ENCODE peak calls at places on chromosomes 16 and 17, in seven cellular contexts. One of them, this sample, is unnamed.
A peak's percentile ranks its signal among the peaks of the same experiment; 100 is the strongest.

GRCh38 chr17:1830288-1830687 is 483 bp downstream of the RPA1 start:
- DNase-seq in RWPE1: peak; percentile 15
- DNase-seq in left cardiac atrium: no peak
- DNase-seq in occipital lobe: no peak
- DNase-seq in stimulated activated CD4-positive, alpha-beta T cell treated with anti-CD3 and anti-CD28 coated beads, Interleukin-1b, Interleukin-23, amount 100 ng/mL, for 48 hours: no peak
- DNase-seq in activated T-helper 1 cell treated with anti-CD3 and anti-CD28 coated beads, Interleukin-2, amount 50 U/mL, for 16 hours: no peak
- DNase-seq in RCC 7860: no peak
- DNase-seq in this sample: no peak

GRCh38 chr16:79751785-79752184 is 151.2 kb upstream of the MAF start:
- DNase-seq in activated T-helper 1 cell treated with anti-CD3 and anti-CD28 coated beads, Interleukin-2, amount 50 U/mL, for 16 hours: no peak
- DNase-seq in RCC 7860: no peak
- DNase-seq in left cardiac atrium: peak; percentile 44
- DNase-seq in stimulated activated CD4-positive, alpha-beta T cell treated with anti-CD3 and anti-CD28 coated beads, Interleukin-1b, Interleukin-23, amount 100 ng/mL, for 48 hours: no peak
- DNase-seq in occipital lobe: peak; percentile 13
- DNase-seq in RWPE1: peak; percentile 70
- DNase-seq in this sample: no peak

GRCh38 chr17:40909755-40910154 is 24.7 kb upstream of the KRT20 start:
- DNase-seq in RCC 7860: no peak
- DNase-seq in left cardiac atrium: no peak
- DNase-seq in stimulated activated CD4-positive, alpha-beta T cell treated with anti-CD3 and anti-CD28 coated beads, Interleukin-1b, Interleukin-23, amount 100 ng/mL, for 48 hours: no peak
- DNase-seq in RWPE1: peak; percentile 22
- DNase-seq in activated T-helper 1 cell treated with anti-CD3 and anti-CD28 coated beads, Interleukin-2, amount 50 U/mL, for 16 hours: no peak
- DNase-seq in occipital lobe: no peak
- DNase-seq in this sample: no peak

GRCh38 chr17:73210002-73210678 is 17.3 kb downstream of the COG1 start:
- DNase-seq in occipital lobe: no peak
- DNase-seq in RCC 7860: no peak
- DNase-seq in RWPE1: peak; percentile 29
- DNase-seq in stimulated activated CD4-positive, alpha-beta T cell treated with anti-CD3 and anti-CD28 coated beads, Interleukin-1b, Interleukin-23, amount 100 ng/mL, for 48 hours: no peak
- DNase-seq in activated T-helper 1 cell treated with anti-CD3 and anti-CD28 coated beads, Interleukin-2, amount 50 U/mL, for 16 hours: no peak
- DNase-seq in left cardiac atrium: no peak
- DNase-seq in this sample: no peak

GRCh38 chr17:5526821-5527598 is 40.6 kb downstream of the MIS12 start:
- DNase-seq in RWPE1: peak; percentile 87
- DNase-seq in stimulated activated CD4-positive, alpha-beta T cell treated with anti-CD3 and anti-CD28 coated beads, Interleukin-1b, Interleukin-23, amount 100 ng/mL, for 48 hours: peak; percentile 85
- DNase-seq in occipital lobe: peak; percentile 78
- DNase-seq in activated T-helper 1 cell treated with anti-CD3 and anti-CD28 coated beads, Interleukin-2, amount 50 U/mL, for 16 hours: no peak
- DNase-seq in left cardiac atrium: peak; percentile 78
- DNase-seq in RCC 7860: peak; percentile 96
- DNase-seq in this sample: peak; percentile 88

GRCh38 chr16:58047557-58048348 is 22.2 kb downstream of the MMP15 start:
- DNase-seq in RCC 7860: no peak
- DNase-seq in stimulated activated CD4-positive, alpha-beta T cell treated with anti-CD3 and anti-CD28 coated beads, Interleukin-1b, Interleukin-23, amount 100 ng/mL, for 48 hours: no peak
- DNase-seq in activated T-helper 1 cell treated with anti-CD3 and anti-CD28 coated beads, Interleukin-2, amount 50 U/mL, for 16 hours: no peak
- DNase-seq in occipital lobe: no peak
- DNase-seq in RWPE1: no peak
- DNase-seq in left cardiac atrium: no peak
- DNase-seq in this sample: no peak

GRCh38 chr16:66580605-66581209 is 1.4 kb downstream of the CMTM2 start:
- DNase-seq in activated T-helper 1 cell treated with anti-CD3 and anti-CD28 coated beads, Interleukin-2, amount 50 U/mL, for 16 hours: no peak
- DNase-seq in occipital lobe: no peak
- DNase-seq in RCC 7860: no peak
- DNase-seq in left cardiac atrium: no peak
- DNase-seq in RWPE1: peak; percentile 82
- DNase-seq in stimulated activated CD4-positive, alpha-beta T cell treated with anti-CD3 and anti-CD28 coated beads, Interleukin-1b, Interleukin-23, amount 100 ng/mL, for 48 hours: no peak
- DNase-seq in this sample: no peak

GRCh38 chr17:28993013-28993600 is 12.7 kb downstream of the SEZ6 start:
- DNase-seq in occipital lobe: no peak
- DNase-seq in RWPE1: peak; percentile 18
- DNase-seq in RCC 7860: no peak
- DNase-seq in stimulated activated CD4-positive, alpha-beta T cell treated with anti-CD3 and anti-CD28 coated beads, Interleukin-1b, Interleukin-23, amount 100 ng/mL, for 48 hours: no peak
- DNase-seq in activated T-helper 1 cell treated with anti-CD3 and anti-CD28 coated beads, Interleukin-2, amount 50 U/mL, for 16 hours: no peak
- DNase-seq in left cardiac atrium: no peak
- DNase-seq in this sample: no peak

GRCh38 chr17:64103751-64104364 is 26.1 kb downstream of the ERN1 start:
- DNase-seq in stimulated activated CD4-positive, alpha-beta T cell treated with anti-CD3 and anti-CD28 coated beads, Interleukin-1b, Interleukin-23, amount 100 ng/mL, for 48 hours: no peak
- DNase-seq in RCC 7860: peak; percentile 56
- DNase-seq in left cardiac atrium: no peak
- DNase-seq in activated T-helper 1 cell treated with anti-CD3 and anti-CD28 coated beads, Interleukin-2, amount 50 U/mL, for 16 hours: no peak
- DNase-seq in occipital lobe: no peak
- DNase-seq in RWPE1: no peak
- DNase-seq in this sample: no peak

GRCh38 chr17:48592592-48592991 is 987 bp downstream of the HOXB5 start:
- DNase-seq in stimulated activated CD4-positive, alpha-beta T cell treated with anti-CD3 and anti-CD28 coated beads, Interleukin-1b, Interleukin-23, amount 100 ng/mL, for 48 hours: no peak
- DNase-seq in activated T-helper 1 cell treated with anti-CD3 and anti-CD28 coated beads, Interleukin-2, amount 50 U/mL, for 16 hours: no peak
- DNase-seq in RWPE1: no peak
- DNase-seq in occipital lobe: no peak
- DNase-seq in RCC 7860: no peak
- DNase-seq in left cardiac atrium: no peak
- DNase-seq in this sample: no peak

GRCh38 chr17:46818929-46819859 is 702 bp upstream of the WNT3 start:
- DNase-seq in activated T-helper 1 cell treated with anti-CD3 and anti-CD28 coated beads, Interleukin-2, amount 50 U/mL, for 16 hours: no peak
- DNase-seq in occipital lobe: no peak
- DNase-seq in stimulated activated CD4-positive, alpha-beta T cell treated with anti-CD3 and anti-CD28 coated beads, Interleukin-1b, Interleukin-23, amount 100 ng/mL, for 48 hours: no peak
- DNase-seq in left cardiac atrium: no peak
- DNase-seq in RWPE1: no peak
- DNase-seq in RCC 7860: no peak
- DNase-seq in this sample: peak; percentile 53

GRCh38 chr17:81487487-81488275 is 24.9 kb downstream of the ACTG1 start:
- DNase-seq in RCC 7860: peak; percentile 33
- DNase-seq in left cardiac atrium: peak; percentile 87
- DNase-seq in stimulated activated CD4-positive, alpha-beta T cell treated with anti-CD3 and anti-CD28 coated beads, Interleukin-1b, Interleukin-23, amount 100 ng/mL, for 48 hours: peak; percentile 75
- DNase-seq in occipital lobe: peak; percentile 65
- DNase-seq in RWPE1: peak; percentile 88
- DNase-seq in activated T-helper 1 cell treated with anti-CD3 and anti-CD28 coated beads, Interleukin-2, amount 50 U/mL, for 16 hours: peak; percentile 52
- DNase-seq in this sample: peak; percentile 78

This sample was measured in glutamatergic neuron.